ENCODE peak calls at places on chromosomes 3 and 15, in five cellular contexts. S, W, M, L and R are unnamed samples.

GRCh38 chr15:101652783-101653430 is 726 bp upstream of the TM2D3 start:
- DNase-seq in M (peak; percentile 35), W (no peak), L (no peak), S (peak; percentile 19), R (no peak)

GRCh38 chr3:12139111-12139511 is 19.6 kb downstream of the TIMP4 start:
- DNase-seq in S (no peak), M (no peak), W (peak; percentile 66), L (no peak), R (no peak)

GRCh38 chr3:189883113-189883753 is 237.5 kb downstream of the P3H2 start:
- DNase-seq in M (peak; percentile 5), L (no peak), S (no peak), W (no peak), R (no peak)

GRCh38 chr15:29403778-29404177 is 134.2 kb upstream of the NSMCE3 start:
- DNase-seq in M (no peak), S (no peak), L (no peak), W (no peak), R (no peak)

GRCh38 chr3:20488101-20488500 is 302.1 kb upstream of the SGO1 start:
- DNase-seq in L (no peak), S (no peak), W (no peak), M (no peak), R (no peak)

GRCh38 chr3:16927485-16927884 is 42.7 kb downstream of the PLCL2 start:
- DNase-seq in S (no peak), L (no peak), M (no peak), W (no peak), R (no peak)

GRCh38 chr15:36106640-36107335 is 472.6 kb upstream of the CDIN1 start:
- DNase-seq in W (no peak), L (no peak), S (no peak), M (no peak), R (no peak)

GRCh38 chr15:49468440-49468839 is 45.4 kb downstream of the FGF7 start:
- DNase-seq in L (no peak), M (no peak), W (peak; percentile 8), S (no peak), R (no peak)

GRCh38 chr3:127037423-127037841 is 54.5 kb downstream of the PLXNA1 start:
- DNase-seq in M (no peak), W (no peak), L (no peak), S (no peak), R (no peak)

GRCh38 chr3:17233398-17233800 is 348.6 kb downstream of the PLCL2 start:
- DNase-seq in M (peak; percentile 35), W (peak; percentile 65), S (no peak), L (peak; percentile 35), R (no peak)

GRCh38 chr3:56467801-56468183 is 475 bp downstream of the ERC2 start:
- DNase-seq in L (no peak), M (peak; percentile 16), W (peak; percentile 23), S (no peak), R (no peak)

GRCh38 chr3:184299488-184300376 is 691 bp downstream of the PSMD2 start:
- DNase-seq in W (peak; percentile 44), S (no peak), L (no peak), M (peak; percentile 12), R (no peak)

GRCh38 chr15:48120751-48121150 is at the start of gene SLC24A5:
- DNase-seq in L (no peak), M (no peak), W (no peak), S (no peak), R (no peak)

GRCh38 chr15:52255935-52256334 is 39.7 kb downstream of the MYO5C start:
- DNase-seq in M (no peak), S (no peak), L (no peak), W (no peak), R (no peak)

GRCh38 chr3:188707396-188708288 is 464.1 kb upstream of the TPRG1 start:
- DNase-seq in L (no peak), M (no peak), S (no peak), W (no peak), R (no peak)

GRCh38 chr3:10242182-10243065 is 5.8 kb upstream of the TATDN2 start:
- DNase-seq in W (no peak), M (peak; percentile 47), L (peak; percentile 70), S (no peak), R (no peak)

GRCh38 chr3:97138914-97139541 is 324.6 kb downstream of the EPHA6 start:
- DNase-seq in S (no peak), M (no peak), L (no peak), W (no peak), R (no peak)
- TF ChIP-seq CTCF in S (no peak), M (peak; percentile 39), L (no peak), W (no peak), R (peak; percentile 4)

GRCh38 chr3:35864871-35865270 is 225.5 kb downstream of the ARPP21 start:
- DNase-seq in L (no peak), S (no peak), M (no peak), W (no peak), R (no peak)
- TF ChIP-seq CTCF in L (no peak), S (peak; percentile 20), M (no peak), W (no peak), R (no peak)

DNA sequence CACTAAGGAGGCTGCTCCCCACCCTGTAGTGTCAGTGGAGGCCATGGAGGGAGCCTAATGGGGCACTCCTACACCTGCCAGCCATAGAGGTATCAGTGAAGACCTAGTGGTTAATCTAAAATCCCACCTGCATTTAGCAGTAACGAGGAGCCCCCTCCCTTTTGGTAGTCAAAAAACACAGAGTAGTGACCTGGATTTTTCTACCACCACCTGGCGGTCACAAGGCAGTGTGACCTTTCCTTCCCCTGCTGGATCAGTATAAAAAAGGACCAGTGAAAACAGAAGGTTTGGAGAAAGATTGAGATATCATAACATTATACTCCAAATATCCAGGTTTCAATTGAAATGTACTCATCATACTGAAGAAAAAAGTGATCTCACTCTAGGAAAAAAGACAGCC is 241.2 kb downstream of the PYDC2 start:
- DNase-seq in M (no peak), S (no peak), W (no peak), L (no peak), R (no peak)
- TF ChIP-seq CTCF in M (no peak), S (no peak), W (no peak), L (no peak), R (no peak)

DNA sequence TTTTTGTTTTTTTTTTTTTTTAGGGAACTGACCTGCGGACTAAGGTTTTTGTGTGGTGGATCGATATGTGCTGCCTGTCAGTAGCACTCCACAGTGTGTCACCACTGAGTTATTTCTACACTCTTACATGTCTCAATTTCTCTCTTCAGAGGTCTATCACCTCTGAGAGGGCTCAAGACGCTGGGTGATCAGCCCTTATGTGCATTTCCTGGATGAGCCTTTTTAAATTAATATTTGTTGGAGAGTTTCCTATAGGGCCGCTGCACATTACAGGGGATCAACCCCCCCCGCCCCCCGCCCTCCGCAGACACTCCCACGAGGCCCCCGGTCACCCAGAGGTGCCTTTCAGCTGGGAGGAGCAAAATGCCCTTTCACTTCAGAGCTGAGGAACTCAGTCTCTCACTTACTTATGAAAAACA is 34.5 kb upstream of the AP4E1 start:
- DNase-seq in M (no peak), L (no peak), S (no peak), W (no peak), R (no peak)
- TF ChIP-seq CTCF in M (peak; percentile 37), L (no peak), S (no peak), W (no peak), R (no peak)

GRCh38 chr15:37698679-37699078 is 235.8 kb upstream of the TMCO5A start:
- DNase-seq in L (no peak), S (no peak), M (no peak), W (no peak), R (no peak)
- TF ChIP-seq CTCF in L (no peak), S (no peak), M (no peak), W (no peak), R (no peak)

GRCh38 chr15:55318588-55319494 is at the start of the genes PIGB and PIGBOS1:
- DNase-seq in M (peak; percentile 78), S (peak; percentile 77), W (peak; percentile 90), L (peak; percentile 72), R (peak; percentile 32)
- TF ChIP-seq CTCF in M (no peak), S (no peak), W (no peak), L (no peak), R (no peak)